ENCODE peak calls at places on chromosome 1, in eight cellular contexts. N is pancreas; M is CD4-positive, alpha-beta memory T cell; S is CD8-positive, alpha-beta memory T cell; D is psoas muscle; A is SK-N-SH; O is CD8-positive, alpha-beta T cell; B is heart right ventricle. F is an unnamed sample. For H3K4me1, the result is how much of the 10 kb centered on the place peaks cover.

GRCh38 chr1:152926091-152926490 is 17.7 kb downstream of the IVL start:
- DNase-seq in N (no peak), M (no peak), O (no peak), S (no peak), B (no peak), D (no peak), A (no peak), F (peak)

GRCh38 chr1:235351898-235352297 is 15.3 kb upstream of the TBCE start:
- DNase-seq in A (no peak), O (no peak), D (no peak), S (no peak), B (no peak), M (no peak), N (no peak), F (no peak)

GRCh38 chr1:216804107-216804506 is 80.9 kb upstream of the ESRRG start:
- DNase-seq in O (no peak), D (peak), M (no peak), N (no peak), S (no peak), A (no peak), B (no peak), F (no peak)

GRCh38 chr1:11272544-11272841 is 505 bp upstream of the UBIAD1 start:
- DNase-seq in A (no peak), M (no peak), O (no peak), N (no peak), D (no peak), B (no peak), S (no peak), F (no peak)

GRCh38 chr1:203351037-203351625 is at the start of gene FMOD:
- DNase-seq in O (no peak), D (peak), M (no peak), S (no peak), A (no peak), B (peak), N (peak), F (no peak)

GRCh38 chr1:33726274-33726804 is 137.5 kb upstream of the HMGB4 start:
- DNase-seq in B (no peak), N (no peak), M (no peak), O (no peak), A (no peak), D (no peak), S (no peak), F (no peak)

GRCh38 chr1:234768171-234768568 is 158.2 kb upstream of the IRF2BP2 start:
- DNase-seq in D (no peak), S (no peak), A (no peak), N (no peak), B (no peak), M (peak), O (no peak), F (no peak)

GRCh38 chr1:40625076-40625475 is 40.4 kb downstream of the RIMS3 start:
- DNase-seq in M (no peak), A (no peak), B (peak), O (no peak), N (peak), S (no peak), D (no peak), F (peak)

GRCh38 chr1:230047114-230047865 is 19.7 kb upstream of the GALNT2 start:
- DNase-seq in S (no peak), B (no peak), N (no peak), O (no peak), D (no peak), M (no peak), A (no peak), F (no peak)

GRCh38 chr1:174692313-174692712 is 244.5 kb downstream of the GPR52 start:
- DNase-seq in N (no peak), S (no peak), O (no peak), M (no peak), A (no peak), D (no peak), B (no peak), F (no peak)

GRCh38 chr1:236800002-236800620 is 5.0 kb downstream of the MTR start:
- DNase-seq in B (no peak), D (no peak), N (no peak), M (no peak), S (no peak), O (no peak), A (no peak), F (peak)

GRCh38 chr1:88730995-88731394 is 46.9 kb downstream of the PKN2 start:
- DNase-seq in M (no peak), S (no peak), B (no peak), A (no peak), N (no peak), D (no peak), O (no peak), F (no peak)

GRCh38 chr1:184051138-184051484 is 419 bp upstream of the TSEN15 start:
- DNase-seq in O (no peak), S (no peak), D (no peak), N (no peak), A (no peak), M (no peak), B (no peak), F (no peak)

GRCh38 chr1:99965646-99966375 is 4.0 kb upstream of the SLC35A3 start:
- DNase-seq in N (no peak), D (no peak), A (peak), O (no peak), S (no peak), M (no peak), B (no peak), F (no peak)

GRCh38 chr1:91783423-91784162 is 102.4 kb downstream of the TGFBR3 start:
- DNase-seq in N (no peak), M (no peak), B (no peak), O (no peak), A (no peak), S (no peak), D (no peak), F (no peak)

GRCh38 chr1:167661527-167662436 is 31.8 kb downstream of the RCSD1 start:
- DNase-seq in A (no peak), M (no peak), O (no peak), S (no peak), B (no peak), D (no peak), N (no peak), F (no peak)

GRCh38 chr1:167656657-167657056 is 26.6 kb downstream of the RCSD1 start:
- DNase-seq in B (no peak), S (no peak), M (no peak), N (no peak), D (no peak), A (no peak), O (no peak), F (no peak)

GRCh38 chr1:167658574-167659328 is 28.7 kb downstream of the RCSD1 start:
- DNase-seq in A (no peak), B (no peak), N (no peak), O (no peak), S (no peak), M (no peak), D (no peak), F (no peak)

GRCh38 chr1:167659876-167660275 is 29.8 kb downstream of the RCSD1 start:
- DNase-seq in M (no peak), A (no peak), S (no peak), N (no peak), B (no peak), O (no peak), D (no peak), F (no peak)

GRCh38 chr1:167659440-167659839 is 29.4 kb downstream of the RCSD1 start:
- DNase-seq in N (no peak), D (no peak), M (no peak), O (no peak), S (no peak), A (peak), B (no peak), F (no peak)
- H3K4me1 ChIP-seq in N (under half), D (half or more), M (half or more), O (half or more), S (half or more), A (under half), B (half or more), F (half or more)

DNA sequence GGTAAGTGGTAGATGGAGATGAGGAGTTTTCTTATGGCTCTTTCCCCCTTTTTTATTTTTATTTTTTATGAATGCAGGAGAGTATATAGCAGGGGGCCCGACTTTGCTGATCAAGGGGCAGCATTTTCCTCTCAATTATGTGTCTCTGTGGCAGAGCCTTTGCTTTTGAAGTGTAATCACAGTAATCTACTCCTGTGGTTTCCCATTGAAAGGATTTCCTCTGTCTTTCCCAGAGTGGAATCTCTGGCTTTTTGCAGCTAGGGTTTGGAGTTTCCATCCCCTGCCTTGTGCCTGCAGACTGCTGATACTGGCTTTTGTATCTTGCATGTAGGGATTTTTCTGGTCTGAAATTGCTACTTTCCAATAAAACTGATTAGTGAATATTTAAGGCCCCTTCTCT is 29.1 kb downstream of the ARID1A start:
- DNase-seq in D (no peak), M (no peak), A (no peak), S (no peak), N (no peak), B (no peak), O (no peak), F (no peak)
- H3K4me1 ChIP-seq in D (half or more), M (half or more), A (half or more), S (half or more), N (half or more), B (half or more), O (half or more), F (half or more)

GRCh38 chr1:8587784-8588183 is 229.7 kb downstream of the RERE start:
- DNase-seq in O (no peak), B (no peak), M (no peak), D (no peak), S (no peak), A (no peak), N (no peak), F (no peak)
- H3K4me1 ChIP-seq in O (under half), B (under half), M (under half), D (under half), S (under half), A (under half), N (under half), F (under half)

GRCh38 chr1:14320986-14321385 is 277.5 kb upstream of the KAZN start:
- DNase-seq in A (no peak), B (no peak), S (no peak), D (no peak), O (no peak), N (no peak), M (no peak), F (no peak)
- H3K4me1 ChIP-seq in A (under half), B (under half), S (under half), D (under half), O (under half), N (under half), M (under half), F (under half)

F was measured in CD4-positive, CD25-positive, alpha-beta regulatory T cell.